ENCODE peak calls at places on chromosome 13, in nine cellular contexts. One of them, this sample, is unnamed.
A peak's percentile ranks its signal among the peaks of the same experiment; 100 is the strongest.

GRCh38 chr13:113855931-113856715 is 7.8 kb downstream of the GAS6 start:
- DNase-seq in suprapubic skin: peak; percentile 78
- DNase-seq in GM20000: no peak
- DNase-seq in breast epithelium: peak; percentile 39
- DNase-seq in A549: no peak
- DNase-seq in lung: no peak
- DNase-seq in Karpas-422: no peak
- DNase-seq in Kasumi-1: no peak
- DNase-seq in NCI-H1048: no peak
- DNase-seq in this sample: no peak

GRCh38 chr13:103007427-103007762 is 58.8 kb downstream of the SLC10A2 start:
- DNase-seq in suprapubic skin: no peak
- DNase-seq in GM20000: no peak
- DNase-seq in breast epithelium: no peak
- DNase-seq in A549: no peak
- DNase-seq in lung: no peak
- DNase-seq in Karpas-422: no peak
- DNase-seq in Kasumi-1: no peak
- DNase-seq in NCI-H1048: no peak
- DNase-seq in this sample: no peak

GRCh38 chr13:75481176-75482069 is 546 bp downstream of the TBC1D4 start:
- DNase-seq in suprapubic skin: no peak
- DNase-seq in GM20000: peak; percentile 49
- DNase-seq in breast epithelium: no peak
- DNase-seq in A549: peak; percentile 8
- DNase-seq in lung: peak; percentile 31
- DNase-seq in Karpas-422: peak; percentile 50
- DNase-seq in Kasumi-1: no peak
- DNase-seq in NCI-H1048: no peak
- DNase-seq in this sample: no peak

GRCh38 chr13:49140910-49141611 is 79.1 kb upstream of the MLNR start:
- DNase-seq in suprapubic skin: no peak
- DNase-seq in GM20000: no peak
- DNase-seq in breast epithelium: no peak
- DNase-seq in A549: no peak
- DNase-seq in lung: no peak
- DNase-seq in Karpas-422: no peak
- DNase-seq in Kasumi-1: no peak
- DNase-seq in NCI-H1048: no peak
- DNase-seq in this sample: no peak

GRCh38 chr13:21683034-21683733 is 12.3 kb downstream of the FGF9 start:
- DNase-seq in suprapubic skin: no peak
- DNase-seq in GM20000: no peak
- DNase-seq in breast epithelium: no peak
- DNase-seq in A549: no peak
- DNase-seq in lung: no peak
- DNase-seq in Karpas-422: no peak
- DNase-seq in Kasumi-1: no peak
- DNase-seq in NCI-H1048: no peak
- DNase-seq in this sample: peak; percentile 65

GRCh38 chr13:107563099-107563925 is 652.0 kb downstream of the LIG4 start:
- DNase-seq in suprapubic skin: no peak
- DNase-seq in GM20000: no peak
- DNase-seq in breast epithelium: no peak
- DNase-seq in A549: no peak
- DNase-seq in lung: no peak
- DNase-seq in Karpas-422: no peak
- DNase-seq in Kasumi-1: no peak
- DNase-seq in NCI-H1048: no peak
- DNase-seq in this sample: no peak

GRCh38 chr13:79385694-79386093 is 20.4 kb downstream of the RBM26 start:
- DNase-seq in suprapubic skin: no peak
- DNase-seq in GM20000: peak; percentile 55
- DNase-seq in breast epithelium: no peak
- DNase-seq in A549: no peak
- DNase-seq in lung: no peak
- DNase-seq in Karpas-422: no peak
- DNase-seq in Kasumi-1: peak; percentile 50
- DNase-seq in NCI-H1048: no peak
- DNase-seq in this sample: no peak

GRCh38 chr13:36345438-36346221 is 564 bp downstream of the SPART start:
- DNase-seq in suprapubic skin: peak; percentile 89
- DNase-seq in GM20000: peak; percentile 10
- DNase-seq in breast epithelium: no peak
- DNase-seq in A549: peak; percentile 14
- DNase-seq in lung: peak; percentile 68
- DNase-seq in Karpas-422: no peak
- DNase-seq in Kasumi-1: peak; percentile 50
- DNase-seq in NCI-H1048: no peak
- DNase-seq in this sample: peak; percentile 68

GRCh38 chr13:99351772-99352171 is 44.6 kb upstream of the GPR183 start:
- DNase-seq in suprapubic skin: no peak
- DNase-seq in GM20000: peak; percentile 22
- DNase-seq in breast epithelium: no peak
- DNase-seq in A549: no peak
- DNase-seq in lung: no peak
- DNase-seq in Karpas-422: no peak
- DNase-seq in Kasumi-1: no peak
- DNase-seq in NCI-H1048: no peak
- DNase-seq in this sample: no peak